ENCODE peak calls at places on chromosomes 13 and 19, in eight cellular contexts. Z is stimulated activated CD4-positive, alpha-beta T cell treated with anti-CD3 and anti-CD28 coated beads, Interleukin-12 subunit alpha, Interleukin-12 subunit beta, amount 100 ng/mL, for 48 hours; S is stimulated activated CD8-positive, alpha-beta memory T cell treated with anti-CD3 and anti-CD28 coated beads, Interleukin-7, amount 100 ng/mL, for 24 hours; W is frontal cortex; L is HEK293T; T is SHP77 treated with DMSO at 0.1 percent for 48 hours; I is stomach; U is tibial nerve. K is an unnamed sample.

GRCh38 chr13:40187324-40187795 is 479.1 kb downstream of the FOXO1 start:
- DNase-seq in Z (no peak), S (no peak), W (no peak), L (peak), T (no peak), I (no peak), U (no peak), K (no peak)

GRCh38 chr19:57267294-57267693 is 13.0 kb upstream of the ZNF460 start:
- DNase-seq in Z (no peak), S (no peak), W (no peak), L (no peak), T (no peak), I (no peak), U (no peak), K (no peak)

GRCh38 chr13:25232937-25233515 is 54.3 kb downstream of the MTMR6 start:
- DNase-seq in Z (no peak), S (no peak), W (peak), L (peak), T (peak), I (no peak), U (no peak), K (no peak)

GRCh38 chr19:28966737-28967401 is 246.1 kb downstream of the UQCRFS1 start:
- DNase-seq in Z (no peak), S (no peak), W (no peak), L (no peak), T (no peak), I (no peak), U (no peak), K (no peak)

GRCh38 chr13:112679932-112680677 is 9.7 kb upstream of the ATP11A start:
- DNase-seq in Z (no peak), S (no peak), W (no peak), L (no peak), T (no peak), I (peak), U (no peak), K (no peak)

GRCh38 chr19:398719-399118 is 10.2 kb downstream of the C2CD4C start:
- DNase-seq in Z (no peak), S (no peak), W (no peak), L (no peak), T (no peak), I (no peak), U (no peak), K (no peak)

GRCh38 chr19:31538879-31539278 is 189.6 kb upstream of the TSHZ3 start:
- DNase-seq in Z (no peak), S (no peak), W (no peak), L (no peak), T (no peak), I (no peak), U (no peak), K (no peak)

GRCh38 chr13:83503424-83503823 is 378.9 kb downstream of the SLITRK1 start:
- DNase-seq in Z (no peak), S (no peak), W (no peak), L (no peak), T (no peak), I (no peak), U (no peak), K (no peak)

GRCh38 chr13:40064723-40065122 is 409.3 kb downstream of the COG6 start:
- DNase-seq in Z (no peak), S (no peak), W (no peak), L (no peak), T (no peak), I (no peak), U (no peak), K (no peak)

GRCh38 chr13:47672245-47672975 is 328.7 kb downstream of the SUCLA2 start:
- DNase-seq in Z (no peak), S (no peak), W (no peak), L (no peak), T (no peak), I (no peak), U (no peak), K (no peak)

GRCh38 chr19:54439174-54439851 is 9.7 kb upstream of the LENG8 start:
- DNase-seq in Z (no peak), S (no peak), W (no peak), L (peak), T (peak), I (peak), U (no peak), K (peak)

GRCh38 chr19:14450168-14450874 is 17.2 kb downstream of the PKN1 start:
- DNase-seq in Z (peak), S (peak), W (no peak), L (peak), T (no peak), I (no peak), U (no peak), K (no peak)

GRCh38 chr13:61247149-61247936 is 168.3 kb downstream of the PCDH20 start:
- DNase-seq in Z (no peak), S (no peak), W (no peak), L (no peak), T (no peak), I (no peak), U (no peak), K (no peak)

GRCh38 chr19:2048104-2048958 is 2.7 kb downstream of the MKNK2 start:
- DNase-seq in Z (no peak), S (no peak), W (no peak), L (no peak), T (no peak), I (no peak), U (no peak), K (no peak)

GRCh38 chr13:113413898-113414282 is 39.4 kb downstream of the ADPRHL1 start:
- DNase-seq in Z (no peak), S (no peak), W (no peak), L (no peak), T (no peak), I (peak), U (no peak), K (no peak)

GRCh38 chr13:48264052-48264451 is 31.0 kb downstream of the ITM2B start:
- DNase-seq in Z (no peak), S (no peak), W (no peak), L (no peak), T (no peak), I (no peak), U (no peak), K (no peak)

GRCh38 chr13:84870190-84870589 is 929.0 kb downstream of the SLITRK6 start:
- DNase-seq in Z (no peak), S (no peak), W (no peak), L (peak), T (no peak), I (no peak), U (no peak), K (no peak)

GRCh38 chr13:19644947-19645439 is 11.5 kb downstream of the MPHOSPH8 start:
- DNase-seq in Z (no peak), S (no peak), W (no peak), L (no peak), T (no peak), I (no peak), U (no peak), K (no peak)

GRCh38 chr13:73578251-73578875 is 519.6 kb downstream of the KLF5 start:
- DNase-seq in Z (no peak), S (no peak), W (no peak), L (no peak), T (no peak), I (no peak), U (no peak), K (no peak)

GRCh38 chr13:91398413-91399188 is at the start of gene GPC5:
- DNase-seq in Z (peak), S (peak), W (peak), L (peak), T (peak), I (peak), U (peak), K (peak)

GRCh38 chr13:98370806-98371553 is 193.9 kb upstream of the RNF113B start:
- DNase-seq in Z (no peak), S (no peak), W (no peak), L (no peak), T (no peak), I (peak), U (no peak), K (peak)

GRCh38 chr13:32001392-32001768 is 30.2 kb upstream of the FRY start:
- DNase-seq in Z (no peak), S (no peak), W (peak), L (peak), T (peak), I (no peak), U (no peak), K (peak)

GRCh38 chr13:99626461-99627082 is 125.3 kb downstream of the TM9SF2 start:
- DNase-seq in Z (no peak), S (no peak), W (no peak), L (no peak), T (no peak), I (no peak), U (no peak), K (no peak)

GRCh38 chr19:45496349-45496953 is 396 bp downstream of the RTN2 start:
- DNase-seq in Z (no peak), S (no peak), W (peak), L (peak), T (no peak), I (no peak), U (no peak), K (no peak)

GRCh38 chr13:99354371-99354951 is 47.3 kb upstream of the GPR183 start:
- DNase-seq in Z (no peak), S (no peak), W (no peak), L (no peak), T (no peak), I (no peak), U (no peak), K (no peak)

GRCh38 chr19:34497112-34497805 is 15.7 kb downstream of the WTIP start:
- DNase-seq in Z (no peak), S (no peak), W (no peak), L (no peak), T (no peak), I (no peak), U (no peak), K (no peak)

GRCh38 chr19:35828694-35829301 is 16.2 kb upstream of the PRODH2 start:
- DNase-seq in Z (peak), S (no peak), W (no peak), L (peak), T (no peak), I (peak), U (no peak), K (peak)

GRCh38 chr19:16051254-16052025 is 24.9 kb upstream of the TPM4 start:
- DNase-seq in Z (no peak), S (no peak), W (no peak), L (no peak), T (no peak), I (no peak), U (no peak), K (no peak)

K was measured in thyroid gland.